ENCODE peak calls at places on chromosomes 4 and X, in nine cellular contexts. B, C, O, M, E, P, L, Y and A are unnamed samples.

GRCh38 chr4:7821245-7822165 is 118.2 kb downstream of the AFAP1 start:
- DNase-seq in B (no peak), E (no peak), O (no peak), L (no peak), Y (no peak), M (no peak), C (no peak), P (no peak), A (no peak)

GRCh38 chr4:140641789-140642439 is 73.2 kb upstream of the UCP1 start:
- DNase-seq in C (no peak), L (no peak), B (no peak), O (peak), E (peak), Y (peak), M (no peak), P (no peak), A (no peak)

GRCh38 chr4:22129454-22130075 is 181.0 kb upstream of the KCNIP4 start:
- DNase-seq in B (no peak), C (peak), O (no peak), P (peak), Y (no peak), M (peak), E (peak), L (no peak), A (peak)

GRCh38 chr4:172042714-172043114 is 229.5 kb downstream of the GALNTL6 start:
- DNase-seq in C (peak), O (no peak), P (no peak), M (no peak), L (no peak), E (no peak), B (no peak), Y (no peak), A (no peak)

GRCh38 chrX:44945736-44946135 is 72.7 kb downstream of the KDM6A start:
- DNase-seq in E (no peak), O (no peak), P (no peak), C (no peak), M (no peak), Y (no peak), B (no peak), L (no peak), A (no peak)

GRCh38 chr4:16532240-16532990 is 306.1 kb upstream of the TAPT1 start:
- DNase-seq in E (peak), P (no peak), C (no peak), Y (no peak), L (no peak), O (no peak), B (no peak), M (no peak), A (peak)

GRCh38 chrX:2243913-2244460 is 256.8 kb downstream of the DHRSX start:
- DNase-seq in Y (no peak), M (no peak), L (no peak), P (no peak), E (no peak), C (no peak), B (no peak), O (peak), A (no peak)

GRCh38 chrX:56281789-56282188 is 49.6 kb downstream of the KLF8 start:
- DNase-seq in M (no peak), B (no peak), P (no peak), E (no peak), C (peak), O (no peak), L (no peak), Y (no peak), A (peak)

GRCh38 chr4:44978035-44978434 is 251.7 kb upstream of the GNPDA2 start:
- DNase-seq in O (no peak), E (no peak), Y (no peak), C (no peak), P (no peak), B (no peak), M (no peak), L (no peak), A (no peak)

GRCh38 chr4:128721896-128722295 is 87.6 kb upstream of the JADE1 start:
- DNase-seq in B (no peak), L (no peak), Y (no peak), E (no peak), P (no peak), C (no peak), O (no peak), M (no peak), A (no peak)

GRCh38 chr4:96649536-96649935 is 809.6 kb downstream of the PDHA2 start:
- DNase-seq in O (no peak), B (no peak), L (no peak), M (peak), Y (no peak), P (no peak), E (no peak), C (no peak), A (no peak)

GRCh38 chr4:23233596-23233995 is 540.9 kb downstream of the GBA3 start:
- DNase-seq in B (no peak), L (no peak), E (no peak), C (no peak), M (no peak), P (no peak), Y (no peak), O (no peak), A (no peak)

GRCh38 chr4:6932475-6932874 is 22.8 kb downstream of the TBC1D14 start:
- DNase-seq in Y (no peak), P (no peak), E (no peak), B (no peak), O (peak), M (no peak), C (no peak), L (no peak), A (no peak)

GRCh38 chrX:112083624-112084326 is 1.2 kb upstream of the TRPC5 start:
- DNase-seq in E (peak), C (no peak), B (no peak), Y (peak), M (no peak), L (no peak), O (no peak), P (no peak), A (no peak)

GRCh38 chrX:8873102-8873501 is 71.9 kb upstream of the FAM9A start:
- DNase-seq in M (no peak), P (no peak), C (no peak), E (no peak), L (no peak), Y (no peak), B (no peak), O (no peak), A (no peak)

GRCh38 chr4:88257726-88258125 is 26.6 kb downstream of the PPM1K start:
- DNase-seq in M (no peak), L (no peak), C (no peak), Y (no peak), P (no peak), E (no peak), B (no peak), O (no peak), A (peak)

GRCh38 chr4:84496356-84497219 is 2.5 kb downstream of the NKX6-1 start:
- DNase-seq in B (peak), C (no peak), O (no peak), L (no peak), M (no peak), Y (no peak), E (peak), P (no peak), A (no peak)

GRCh38 chr4:7777871-7778523 is 161.7 kb downstream of the AFAP1 start:
- DNase-seq in M (no peak), C (no peak), O (no peak), P (no peak), Y (no peak), B (no peak), L (no peak), E (no peak), A (no peak)

GRCh38 chrX:153632612-153632980 is 14.4 kb upstream of the DUSP9 start:
- DNase-seq in Y (peak), P (no peak), O (no peak), L (no peak), E (no peak), M (no peak), C (no peak), B (no peak), A (no peak)

GRCh38 chrX:136667446-136668168 is 19.6 kb downstream of the CD40LG start:
- DNase-seq in Y (no peak), O (no peak), M (no peak), L (no peak), B (no peak), E (no peak), C (no peak), P (no peak), A (no peak)

GRCh38 chr4:110620352-110621327 is 2.2 kb downstream of the PITX2 start:
- DNase-seq in M (no peak), E (no peak), B (no peak), L (no peak), C (no peak), Y (peak), P (no peak), O (peak), A (no peak)

GRCh38 chrX:119693032-119693995 is at the start of gene SEPTIN6:
- DNase-seq in P (peak), L (peak), B (peak), E (peak), M (peak), O (peak), Y (peak), C (peak), A (peak)

GRCh38 chrX:42714981-42715688 is 62.8 kb downstream of the PPP1R2C start:
- DNase-seq in P (peak), Y (peak), O (peak), E (peak), C (peak), B (peak), M (no peak), L (peak), A (peak)

GRCh38 chr4:82799006-82799881 is 648 bp upstream of the SCD5 start:
- DNase-seq in C (no peak), L (no peak), B (no peak), O (no peak), M (no peak), P (peak), E (peak), Y (no peak), A (no peak)

GRCh38 chr4:138494931-138495330 is 252.8 kb upstream of the SLC7A11 start:
- DNase-seq in B (no peak), L (no peak), Y (no peak), C (peak), M (no peak), P (peak), O (no peak), E (peak), A (peak)

GRCh38 chrX:39750246-39750790 is 347.4 kb downstream of the BCOR start:
- DNase-seq in O (no peak), B (no peak), M (no peak), C (no peak), L (no peak), Y (no peak), P (no peak), E (no peak), A (no peak)

GRCh38 chrX:130699618-130700017 is 203.4 kb downstream of the ENOX2 start:
- DNase-seq in Y (no peak), M (no peak), O (no peak), E (no peak), B (no peak), P (no peak), C (no peak), L (no peak), A (no peak)

GRCh38 chr4:22824091-22824490 is 131.4 kb downstream of the GBA3 start:
- DNase-seq in M (no peak), L (no peak), B (no peak), E (no peak), Y (no peak), C (no peak), O (no peak), P (no peak), A (no peak)

GRCh38 chr4:22906046-22906445 is 213.3 kb downstream of the GBA3 start:
- DNase-seq in B (no peak), C (no peak), L (no peak), O (no peak), Y (no peak), M (no peak), E (no peak), P (no peak), A (no peak)